ENCODE peak calls at places on chromosome 1, in eight cellular contexts. E, W, O, Q, H, B, M and X are unnamed samples.

GRCh38 chr1:201533836-201534235 is 5.1 kb upstream of the NAV1 start:
- DNase-seq in E (no peak), W (no peak), O (no peak), Q (no peak), H (no peak), B (no peak), M (no peak), X (no peak)

GRCh38 chr1:200954434-200954833 is 59.7 kb downstream of the INAVA start:
- DNase-seq in E (no peak), W (no peak), O (no peak), Q (peak; percentile 60), H (no peak), B (no peak), M (no peak), X (no peak)

GRCh38 chr1:181255270-181255929 is 166.9 kb downstream of the IER5 start:
- DNase-seq in E (no peak), W (no peak), O (no peak), Q (peak; percentile 47), H (peak; percentile 93), B (peak; percentile 79), M (no peak), X (peak; percentile 99)

GRCh38 chr1:38958967-38959366 is 17.3 kb upstream of the RHBDL2 start:
- DNase-seq in E (no peak), W (no peak), O (no peak), Q (no peak), H (peak; percentile 19), B (no peak), M (no peak), X (no peak)

GRCh38 chr1:86687595-86687994 is 16.8 kb upstream of the SH3GLB1 start:
- DNase-seq in E (no peak), W (no peak), O (no peak), Q (no peak), H (peak; percentile 18), B (no peak), M (no peak), X (no peak)

GRCh38 chr1:1290238-1290731 is 10.0 kb downstream of the SCNN1D start:
- DNase-seq in E (peak; percentile 84), W (no peak), O (peak; percentile 33), Q (peak; percentile 74), H (peak; percentile 60), B (no peak), M (no peak), X (no peak)

GRCh38 chr1:158793604-158794003 is 12.6 kb upstream of the OR6N2 start:
- DNase-seq in E (no peak), W (no peak), O (no peak), Q (no peak), H (peak; percentile 25), B (no peak), M (no peak), X (no peak)

GRCh38 chr1:245168090-245168489 is 13.3 kb downstream of the KIF26B start:
- DNase-seq in E (peak; percentile 62), W (peak; percentile 80), O (no peak), Q (no peak), H (no peak), B (no peak), M (no peak), X (no peak)

GRCh38 chr1:236332092-236332758 is 50.5 kb upstream of the ERO1B start:
- DNase-seq in E (no peak), W (no peak), O (no peak), Q (peak; percentile 42), H (no peak), B (no peak), M (no peak), X (no peak)

GRCh38 chr1:1351511-1352427 is 2.6 kb upstream of the DVL1 start:
- DNase-seq in E (peak; percentile 81), W (no peak), O (peak; percentile 63), Q (no peak), H (no peak), B (no peak), M (no peak), X (no peak)

GRCh38 chr1:69121708-69122107 is 446.0 kb upstream of the LRRC7 start:
- DNase-seq in E (no peak), W (no peak), O (no peak), Q (no peak), H (no peak), B (no peak), M (no peak), X (no peak)

GRCh38 chr1:20733361-20733975 is 965 bp upstream of the SH2D5 start:
- DNase-seq in E (no peak), W (no peak), O (no peak), Q (no peak), H (peak; percentile 18), B (no peak), M (peak; percentile 27), X (no peak)

GRCh38 chr1:241022366-241022765 is 334.6 kb downstream of the RGS7 start:
- DNase-seq in E (no peak), W (no peak), O (no peak), Q (no peak), H (no peak), B (no peak), M (no peak), X (no peak)

GRCh38 chr1:118945460-118945859 is 42.7 kb downstream of the TBX15 start:
- DNase-seq in E (no peak), W (no peak), O (no peak), Q (no peak), H (peak; percentile 69), B (no peak), M (no peak), X (no peak)

GRCh38 chr1:7808253-7808844 is 24.3 kb downstream of the PER3 start:
- DNase-seq in E (no peak), W (no peak), O (no peak), Q (no peak), H (peak; percentile 40), B (no peak), M (no peak), X (no peak)

GRCh38 chr1:152506899-152507498 is 3.6 kb upstream of the LCE5A start:
- DNase-seq in E (no peak), W (no peak), O (no peak), Q (no peak), H (no peak), B (no peak), M (no peak), X (no peak)

GRCh38 chr1:180917306-180918065 is 4.8 kb downstream of the KIAA1614 start:
- DNase-seq in E (no peak), W (peak; percentile 38), O (no peak), Q (no peak), H (no peak), B (no peak), M (no peak), X (no peak)

GRCh38 chr1:33298623-33299277 is 22.1 kb downstream of the A3GALT2 start:
- DNase-seq in E (peak; percentile 86), W (peak; percentile 86), O (peak; percentile 70), Q (peak; percentile 67), H (peak; percentile 48), B (no peak), M (peak; percentile 82), X (no peak)

GRCh38 chr1:154306151-154306550 is 14.7 kb upstream of the AQP10 start:
- DNase-seq in E (no peak), W (no peak), O (no peak), Q (no peak), H (no peak), B (no peak), M (no peak), X (peak; percentile 57)

GRCh38 chr1:199273837-199274379 is 635.1 kb downstream of the PTPRC start:
- DNase-seq in E (no peak), W (no peak), O (no peak), Q (peak; percentile 55), H (peak; percentile 12), B (no peak), M (no peak), X (no peak)